ENCODE peak calls at places on chromosomes 7 and 10, in nine cellular contexts. Z is AG09319, Y is Calu3, H is HepG2, B is BJ, U is bronchial epithelial cell, P is HFFc6, W is cardiac muscle cell, E is neural crest cell. O is an unnamed sample.

GRCh38 chr7:148987751-148988512 is 40.4 kb downstream of the PDIA4 start:
- DNase-seq in Z (no peak), Y (no peak), H (no peak), B (no peak), U (peak; percentile 39), P (peak; percentile 33), W (no peak), E (no peak), O (no peak)

GRCh38 chr10:91006001-91006751 is 85.3 kb upstream of the ANKRD1 start:
- DNase-seq in Z (peak; percentile 43), Y (peak; percentile 66), H (peak; percentile 71), B (no peak), U (peak; percentile 64), P (peak; percentile 75), W (peak; percentile 81), E (peak; percentile 62), O (peak; percentile 26)

GRCh38 chr10:93445097-93445960 is 36.8 kb downstream of the MYOF start:
- DNase-seq in Z (peak; percentile 98), Y (peak; percentile 91), H (peak; percentile 97), B (peak; percentile 97), U (peak; percentile 99), P (peak; percentile 98), W (peak; percentile 99), E (peak; percentile 66), O (no peak)

GRCh38 chr10:128268015-128268722 is 141.9 kb upstream of the MKI67 start:
- DNase-seq in Z (no peak), Y (peak; percentile 22), H (peak; percentile 33), B (no peak), U (no peak), P (no peak), W (peak; percentile 58), E (peak; percentile 84), O (peak; percentile 42)

GRCh38 chr7:51521649-51522048 is 205.0 kb upstream of the COBL start:
- DNase-seq in Z (no peak), Y (no peak), H (no peak), B (no peak), U (no peak), P (no peak), W (no peak), E (no peak), O (no peak)

GRCh38 chr7:2936891-2937580 is 92.9 kb upstream of the GNA12 start:
- DNase-seq in Z (no peak), Y (no peak), H (no peak), B (no peak), U (no peak), P (no peak), W (no peak), E (no peak), O (no peak)

GRCh38 chr7:104059103-104059502 is 69.6 kb upstream of the RELN start:
- DNase-seq in Z (no peak), Y (no peak), H (peak; percentile 67), B (no peak), U (no peak), P (no peak), W (no peak), E (no peak), O (no peak)

GRCh38 chr7:36925207-36925606 is 200.9 kb upstream of the AOAH start:
- DNase-seq in Z (no peak), Y (no peak), H (no peak), B (no peak), U (no peak), P (no peak), W (no peak), E (no peak), O (no peak)

GRCh38 chr10:13909911-13910617 is 323.3 kb downstream of the PRPF18 start:
- DNase-seq in Z (no peak), Y (no peak), H (no peak), B (no peak), U (no peak), P (no peak), W (peak; percentile 79), E (no peak), O (no peak)

GRCh38 chr10:3740157-3740871 is 44.7 kb downstream of the KLF6 start:
- DNase-seq in Z (no peak), Y (no peak), H (peak; percentile 98), B (no peak), U (peak; percentile 99), P (peak; percentile 1), W (peak; percentile 77), E (no peak), O (peak; percentile 36)

GRCh38 chr10:68756766-68757165 is 35.7 kb downstream of the CCAR1 start:
- DNase-seq in Z (no peak), Y (no peak), H (no peak), B (no peak), U (no peak), P (no peak), W (peak; percentile 4), E (no peak), O (no peak)

GRCh38 chr10:96025566-96025965 is 17.8 kb upstream of the CCNJ start:
- DNase-seq in Z (no peak), Y (no peak), H (peak; percentile 32), B (no peak), U (peak; percentile 23), P (no peak), W (peak; percentile 10), E (no peak), O (no peak)

GRCh38 chr7:22831602-22832001 is 9.0 kb upstream of the TOMM7 start:
- DNase-seq in Z (no peak), Y (no peak), H (no peak), B (no peak), U (no peak), P (no peak), W (no peak), E (no peak), O (no peak)

GRCh38 chr7:152699101-152699500 is 23.2 kb upstream of the XRCC2 start:
- DNase-seq in Z (no peak), Y (no peak), H (no peak), B (no peak), U (no peak), P (no peak), W (no peak), E (no peak), O (no peak)

GRCh38 chr7:107330478-107330877 is 139.4 kb upstream of the GPR22 start:
- DNase-seq in Z (no peak), Y (no peak), H (no peak), B (no peak), U (no peak), P (no peak), W (no peak), E (no peak), O (no peak)
- TF ChIP-seq CTCF in Z (no peak), Y (no peak), H (no peak), B (no peak), U (no peak), P (no peak), W (no peak), E (no peak), O (no peak)

GRCh38 chr7:24793982-24794648 is 36.9 kb upstream of the GSDME start:
- DNase-seq in Z (no peak), Y (no peak), H (no peak), B (no peak), U (no peak), P (no peak), W (no peak), E (no peak), O (no peak)

GRCh38 chr7:24800073-24800472 is 42.8 kb upstream of the GSDME start:
- DNase-seq in Z (no peak), Y (no peak), H (no peak), B (no peak), U (no peak), P (no peak), W (no peak), E (no peak), O (no peak)

GRCh38 chr7:24795407-24795767 is 38.1 kb upstream of the GSDME start:
- DNase-seq in Z (no peak), Y (no peak), H (peak; percentile 29), B (no peak), U (no peak), P (no peak), W (no peak), E (no peak), O (no peak)

GRCh38 chr7:24800667-24801066 is 43.4 kb upstream of the GSDME start:
- DNase-seq in Z (no peak), Y (no peak), H (no peak), B (no peak), U (no peak), P (no peak), W (no peak), E (no peak), O (no peak)

GRCh38 chr7:24797270-24797669 is 40.0 kb upstream of the GSDME start:
- DNase-seq in Z (no peak), Y (no peak), H (no peak), B (no peak), U (no peak), P (no peak), W (no peak), E (no peak), O (no peak)
- TF ChIP-seq CTCF in Z (no peak), Y (no peak), H (no peak), B (no peak), U (no peak), P (no peak), W (no peak), E (no peak), O (no peak)

GRCh38 chr10:104300736-104301292 is 31.8 kb downstream of the GSTO2 start:
- DNase-seq in Z (peak; percentile 84), Y (no peak), H (no peak), B (peak; percentile 94), U (peak; percentile 91), P (peak; percentile 99), W (peak; percentile 95), E (no peak), O (no peak)
- TF ChIP-seq CTCF in Z (no peak), Y (no peak), H (no peak), B (no peak), U (no peak), P (peak; percentile 38), W (no peak), E (no peak), O (no peak)

DNA sequence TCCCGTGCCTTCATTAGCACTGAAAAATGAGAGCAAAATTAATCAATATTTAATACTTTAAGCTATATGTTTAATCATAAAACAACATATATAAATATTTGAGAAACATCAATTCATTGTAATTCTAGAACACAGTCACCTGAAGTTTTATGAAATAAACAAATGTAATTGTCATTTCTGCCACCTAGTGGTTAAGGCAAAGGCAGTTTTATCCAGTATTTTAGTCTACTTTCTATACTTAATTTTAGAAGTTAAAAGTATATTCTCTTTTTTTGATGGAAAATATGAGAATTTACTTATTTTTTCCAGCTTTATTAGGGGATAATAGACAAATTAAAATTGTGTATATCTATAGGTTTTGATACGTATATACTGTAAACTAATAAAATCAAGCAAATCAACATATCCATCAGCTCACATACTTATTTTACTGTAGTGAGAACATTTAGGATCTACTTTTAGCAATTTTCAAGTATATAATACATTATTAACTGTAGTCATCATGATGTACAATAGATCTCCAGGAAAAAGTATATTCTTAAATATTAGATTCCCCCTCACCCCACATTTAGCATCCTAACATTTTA is 16.9 kb downstream of the PCGF6 start:
- DNase-seq in Z (no peak), Y (no peak), H (peak; percentile 10), B (no peak), U (peak; percentile 35), P (no peak), W (peak; percentile 28), E (no peak), O (peak; percentile 42)
- TF ChIP-seq CTCF in Z (peak; percentile 62), Y (peak; percentile 37), H (peak; percentile 40), B (peak; percentile 54), U (peak; percentile 15), P (peak; percentile 90), W (peak; percentile 64), E (peak; percentile 86), O (peak; percentile 58)

GRCh38 chr7:131544449-131545425 is 11.7 kb downstream of the PODXL start:
- DNase-seq in Z (no peak), Y (no peak), H (peak; percentile 73), B (no peak), U (no peak), P (peak; percentile 47), W (peak; percentile 35), E (no peak), O (peak; percentile 42)
- TF ChIP-seq CTCF in Z (peak; percentile 0), Y (no peak), H (peak; percentile 70), B (peak; percentile 22), U (no peak), P (peak; percentile 75), W (peak; percentile 32), E (peak; percentile 10), O (peak; percentile 25)

O was measured in GM13977.